ENCODE peak calls at places on chromosome 18, in eight cellular contexts. A is lower lobe of right lung; B is brain microvascular endothelial cell; N is CD8-positive, alpha-beta T cell; S is left ventricle myocardium inferior; V is thyroid gland; W is kidney; D is dorsolateral prefrontal cortex. L is an unnamed sample.

GRCh38 chr18:50560681-50561629 is 1.1 kb downstream of the MAPK4 start:
- DNase-seq in A (no peak), B (no peak), N (no peak), S (no peak), V (peak), W (peak), D (no peak), L (no peak)

GRCh38 chr18:59015531-59016152 is 124.0 kb upstream of the SEC11C start:
- DNase-seq in A (no peak), B (no peak), N (no peak), S (no peak), V (no peak), W (no peak), D (no peak), L (no peak)

GRCh38 chr18:25164837-25165791 is 186.9 kb downstream of the ZNF521 start:
- DNase-seq in A (no peak), B (peak), N (no peak), S (peak), V (no peak), W (no peak), D (no peak), L (no peak)

GRCh38 chr18:28177828-28178635 is 1.1 kb upstream of the CDH2 start:
- DNase-seq in A (no peak), B (peak), N (no peak), S (peak), V (peak), W (peak), D (peak), L (no peak)

GRCh38 chr18:76274470-76275289 is 220.4 kb downstream of the ZNF516 start:
- DNase-seq in A (no peak), B (no peak), N (no peak), S (no peak), V (no peak), W (no peak), D (peak), L (no peak)

GRCh38 chr18:70029163-70029562 is 81.5 kb upstream of the CD226 start:
- DNase-seq in A (no peak), B (no peak), N (no peak), S (no peak), V (no peak), W (no peak), D (no peak), L (no peak)

GRCh38 chr18:49495074-49495473 is 8.0 kb upstream of the C18orf32 start:
- DNase-seq in A (peak), B (no peak), N (no peak), S (no peak), V (no peak), W (no peak), D (no peak), L (no peak)

GRCh38 chr18:11251891-11252270 is 102.5 kb upstream of the PIEZO2 start:
- DNase-seq in A (no peak), B (peak), N (no peak), S (no peak), V (no peak), W (no peak), D (no peak), L (no peak)

GRCh38 chr18:76610933-76611749 is 116.1 kb upstream of the ZNF516 start:
- DNase-seq in A (no peak), B (no peak), N (no peak), S (no peak), V (peak), W (no peak), D (no peak), L (no peak)

GRCh38 chr18:3008546-3008945 is 4.4 kb downstream of the LPIN2 start:
- DNase-seq in A (no peak), B (peak), N (no peak), S (no peak), V (no peak), W (no peak), D (no peak), L (no peak)

GRCh38 chr18:77081387-77081773 is 51.2 kb downstream of the MBP start:
- DNase-seq in A (no peak), B (no peak), N (no peak), S (no peak), V (no peak), W (no peak), D (no peak), L (no peak)

GRCh38 chr18:34659579-34660517 is 50.2 kb upstream of the DTNA start:
- DNase-seq in A (peak), B (peak), N (no peak), S (peak), V (peak), W (peak), D (peak), L (peak)

GRCh38 chr18:22165603-22166069 is 3.8 kb upstream of the GATA6 start:
- DNase-seq in A (no peak), B (no peak), N (no peak), S (no peak), V (no peak), W (no peak), D (no peak), L (no peak)

GRCh38 chr18:47175283-47175894 is 775 bp downstream of the IER3IP1 start:
- DNase-seq in A (no peak), B (no peak), N (no peak), S (no peak), V (peak), W (no peak), D (no peak), L (no peak)

GRCh38 chr18:46481048-46481846 is 175.8 kb downstream of the LOXHD1 start:
- DNase-seq in A (no peak), B (peak), N (peak), S (peak), V (peak), W (no peak), D (peak), L (peak)

GRCh38 chr18:55119434-55119833 is 160.2 kb upstream of the CCDC68 start:
- DNase-seq in A (no peak), B (no peak), N (no peak), S (no peak), V (no peak), W (no peak), D (no peak), L (no peak)

GRCh38 chr18:70693196-70693595 is 404.4 kb downstream of the SOCS6 start:
- DNase-seq in A (no peak), B (peak), N (no peak), S (no peak), V (no peak), W (no peak), D (no peak), L (no peak)

GRCh38 chr18:10927980-10928605 is 221.3 kb downstream of the PIEZO2 start:
- DNase-seq in A (no peak), B (no peak), N (no peak), S (no peak), V (no peak), W (no peak), D (no peak), L (no peak)

GRCh38 chr18:58315739-58316215 is 271.8 kb downstream of the NEDD4L start:
- DNase-seq in A (no peak), B (no peak), N (no peak), S (peak), V (no peak), W (no peak), D (no peak), L (no peak)

GRCh38 chr18:27363918-27364317 is 178.8 kb upstream of the CHST9 start:
- DNase-seq in A (no peak), B (no peak), N (no peak), S (no peak), V (no peak), W (no peak), D (no peak), L (no peak)

GRCh38 chr18:48735070-48735676 is 196.3 kb downstream of the CTIF start:
- DNase-seq in A (no peak), B (no peak), N (no peak), S (no peak), V (no peak), W (peak), D (no peak), L (no peak)

GRCh38 chr18:48983793-48984437 is 33.1 kb upstream of the SMAD7 start:
- DNase-seq in A (no peak), B (no peak), N (no peak), S (peak), V (peak), W (peak), D (peak), L (no peak)

GRCh38 chr18:32439802-32440201 is 30.9 kb downstream of the GAREM1 start:
- DNase-seq in A (no peak), B (no peak), N (no peak), S (no peak), V (no peak), W (no peak), D (peak), L (no peak)
- TF ChIP-seq CTCF in A (no peak), B (peak), N (no peak), S (peak), V (no peak), W (no peak), D (peak), L (no peak)

DNA sequence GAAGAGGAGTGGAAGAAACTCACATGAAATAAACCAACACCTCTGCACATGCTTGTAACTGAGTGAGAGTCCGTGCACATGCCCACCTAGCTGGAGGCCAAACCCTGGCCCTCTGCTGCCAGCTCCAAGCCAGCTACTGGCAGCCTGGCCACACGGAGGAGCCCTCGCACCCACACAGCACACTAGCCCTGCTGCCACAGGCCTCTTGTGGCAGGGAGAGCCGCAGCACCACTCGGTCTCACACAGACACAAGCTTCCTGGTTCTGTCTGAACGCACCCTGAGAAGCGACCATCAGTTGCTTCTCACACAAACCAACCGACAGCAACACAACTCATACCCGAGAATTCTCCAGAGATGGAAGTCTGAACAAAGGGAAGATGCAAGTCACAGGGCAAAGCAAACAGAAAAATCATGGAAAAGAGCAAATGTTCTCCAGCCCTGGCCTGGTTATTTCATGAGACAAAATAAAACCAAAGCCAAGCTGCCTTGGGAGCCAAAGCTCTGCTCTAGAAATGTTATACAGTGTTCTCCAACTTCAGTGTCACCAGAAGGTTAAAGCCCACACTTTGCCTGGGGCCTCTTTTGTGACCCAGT is 65.1 kb downstream of the FBXO15 start:
- DNase-seq in A (no peak), B (peak), N (peak), S (peak), V (no peak), W (no peak), D (peak), L (peak)
- H3K27ac ChIP-seq in A (no peak), B (no peak), N (peak), S (no peak), V (no peak), W (no peak), D (peak), L (no peak)

GRCh38 chr18:73520229-73520628 is 627.4 kb downstream of the FBXO15 start:
- DNase-seq in A (no peak), B (no peak), N (no peak), S (no peak), V (no peak), W (no peak), D (no peak), L (no peak)
- TF ChIP-seq CTCF in A (no peak), B (peak), N (no peak), S (peak), V (no peak), W (no peak), D (no peak), L (no peak)

GRCh38 chr18:9184998-9185613 is 48.5 kb downstream of the ANKRD12 start:
- DNase-seq in A (no peak), B (no peak), N (no peak), S (no peak), V (no peak), W (no peak), D (no peak), L (no peak)
- H3K27ac ChIP-seq in A (no peak), B (no peak), N (no peak), S (peak), V (peak), W (no peak), D (no peak), L (peak)

GRCh38 chr18:9106800-9107574 is 4.5 kb downstream of the NDUFV2 start:
- DNase-seq in A (no peak), B (no peak), N (no peak), S (no peak), V (no peak), W (no peak), D (no peak), L (no peak)

GRCh38 chr18:9103488-9103887 is 989 bp downstream of the NDUFV2 start:
- DNase-seq in A (no peak), B (no peak), N (no peak), S (no peak), V (no peak), W (no peak), D (no peak), L (no peak)

GRCh38 chr18:9106094-9106493 is 3.6 kb downstream of the NDUFV2 start:
- DNase-seq in A (no peak), B (no peak), N (no peak), S (no peak), V (no peak), W (no peak), D (no peak), L (no peak)

GRCh38 chr18:9104244-9104901 is 1.9 kb downstream of the NDUFV2 start:
- DNase-seq in A (no peak), B (no peak), N (no peak), S (no peak), V (no peak), W (no peak), D (no peak), L (no peak)

GRCh38 chr18:9105420-9105819 is 2.9 kb downstream of the NDUFV2 start:
- DNase-seq in A (no peak), B (no peak), N (no peak), S (no peak), V (no peak), W (no peak), D (no peak), L (no peak)
- TF ChIP-seq CTCF in A (no peak), B (no peak), N (no peak), S (no peak), V (no peak), W (no peak), D (no peak), L (no peak)

GRCh38 chr18:79772108-79772864 is 25.5 kb upstream of the KCNG2 start:
- DNase-seq in A (peak), B (no peak), N (no peak), S (no peak), V (no peak), W (no peak), D (no peak), L (peak)

GRCh38 chr18:79770501-79770815 is 27.3 kb upstream of the KCNG2 start:
- DNase-seq in A (no peak), B (no peak), N (no peak), S (no peak), V (no peak), W (peak), D (no peak), L (peak)

GRCh38 chr18:79770826-79771225 is 26.9 kb upstream of the KCNG2 start:
- DNase-seq in A (no peak), B (no peak), N (no peak), S (no peak), V (no peak), W (no peak), D (peak), L (peak)

GRCh38 chr18:79771446-79772107 is 26.2 kb upstream of the KCNG2 start:
- DNase-seq in A (peak), B (no peak), N (no peak), S (no peak), V (no peak), W (no peak), D (no peak), L (peak)

DNA sequence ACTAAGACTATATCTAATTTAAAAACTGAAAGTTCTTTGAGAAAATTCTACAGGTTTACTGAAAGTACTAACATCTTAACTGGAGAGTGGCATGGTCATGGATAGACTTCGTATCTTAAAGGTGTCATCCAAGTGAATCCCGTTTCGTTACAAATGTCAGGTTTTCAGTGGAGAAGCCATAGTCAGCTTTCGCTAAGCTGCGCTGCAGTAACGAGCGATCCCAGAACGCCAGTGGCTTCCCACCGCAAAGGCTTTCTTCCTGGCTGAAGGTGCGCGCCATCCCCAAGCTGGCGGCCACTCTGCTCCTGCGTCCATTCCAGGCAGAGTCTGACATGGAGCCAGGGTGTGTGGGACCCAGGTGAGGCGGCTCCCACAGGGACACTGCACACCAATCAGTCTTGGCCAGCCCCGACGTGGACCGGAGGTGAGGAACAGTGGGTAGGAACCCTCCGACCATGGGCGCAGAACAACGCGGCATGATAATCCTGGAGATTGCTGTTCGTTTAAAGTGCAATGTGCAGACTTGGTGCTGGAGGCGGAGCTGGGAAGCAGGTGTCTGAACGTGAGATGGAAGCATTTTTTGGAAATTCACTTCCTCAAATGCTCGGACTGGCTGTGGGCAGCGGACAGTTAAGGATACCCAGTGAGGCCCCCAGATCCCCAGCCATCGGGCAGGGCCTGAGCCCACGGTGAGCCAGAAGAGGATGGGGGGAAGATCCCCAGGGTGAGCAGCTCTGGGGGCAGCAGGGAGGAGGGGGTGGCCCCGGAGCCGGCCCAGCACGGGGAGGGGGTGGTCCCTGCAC is 27.8 kb upstream of the KCNG2 start:
- DNase-seq in A (no peak), B (no peak), N (no peak), S (no peak), V (no peak), W (peak), D (no peak), L (peak)
- H3K27ac ChIP-seq in A (no peak), B (no peak), N (no peak), S (no peak), V (no peak), W (no peak), D (no peak), L (no peak)

GRCh38 chr18:13139885-13140450 is 78.6 kb upstream of the LDLRAD4 start:
- DNase-seq in A (no peak), B (no peak), N (no peak), S (no peak), V (no peak), W (no peak), D (no peak), L (no peak)
- TF ChIP-seq CTCF in A (no peak), B (no peak), N (no peak), S (no peak), V (no peak), W (no peak), D (no peak), L (no peak)

GRCh38 chr18:79476031-79476917 is 80.5 kb downstream of the NFATC1 start:
- DNase-seq in A (peak), B (no peak), N (no peak), S (no peak), V (no peak), W (peak), D (no peak), L (no peak)
- H3K27ac ChIP-seq in A (no peak), B (no peak), N (no peak), S (no peak), V (no peak), W (no peak), D (peak), L (no peak)

GRCh38 chr18:36129300-36130038 is at the start of the genes ELP2 and SLC39A6:
- DNase-seq in A (peak), B (peak), N (peak), S (peak), V (peak), W (peak), D (peak), L (peak)
- TF ChIP-seq CTCF in A (no peak), B (no peak), N (no peak), S (peak), V (no peak), W (no peak), D (no peak), L (no peak)

DNA sequence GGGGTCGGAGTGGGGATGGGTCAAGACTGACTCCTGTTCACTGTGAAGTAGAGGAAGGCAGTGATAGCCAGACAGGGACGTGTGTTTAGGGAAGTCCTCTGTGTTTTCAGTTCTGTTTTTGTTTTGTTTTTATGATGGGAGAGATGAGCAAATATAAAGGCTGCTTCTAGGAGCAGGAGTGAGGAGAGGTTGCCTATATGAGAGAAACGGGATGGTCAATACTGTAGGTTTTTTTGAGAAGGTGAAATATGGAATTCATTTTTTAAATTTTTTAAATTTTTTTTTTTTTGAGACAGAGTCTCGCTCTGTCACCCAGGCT is 3.8 kb upstream of the RMC1 start:
- DNase-seq in A (no peak), B (no peak), N (no peak), S (no peak), V (no peak), W (no peak), D (no peak), L (no peak)
- H3K27ac ChIP-seq in A (no peak), B (no peak), N (no peak), S (no peak), V (no peak), W (no peak), D (no peak), L (peak)